ENCODE peak calls at places on chromosomes 11 and 22, in eight cellular contexts. L, W, S, Q, V, R, Y and X are unnamed samples. For H3K4me1, the result is how much of the 10 kb centered on the place peaks cover.

GRCh38 chr22:27306771-27307170 is 494.8 kb downstream of the MN1 start:
- DNase-seq in Q (no peak), S (no peak), V (no peak), Y (no peak), W (no peak), R (no peak), L (no peak), X (no peak)

GRCh38 chr22:26553056-26553752 is 36.7 kb downstream of the TPST2 start:
- DNase-seq in Q (peak), L (no peak), S (no peak), Y (no peak), V (no peak), R (no peak), W (no peak), X (peak)

GRCh38 chr11:69431893-69432738 is 49.3 kb upstream of the LINC01488 start:
- DNase-seq in Y (no peak), Q (no peak), V (no peak), W (no peak), S (no peak), R (no peak), L (no peak), X (peak)

GRCh38 chr11:113494021-113494420 is 18.8 kb upstream of the DRD2 start:
- DNase-seq in V (peak), L (no peak), R (no peak), S (no peak), Y (no peak), W (no peak), Q (no peak), X (no peak)

GRCh38 chr22:42646569-42647525 is 2.3 kb downstream of the CYB5R3 start:
- DNase-seq in Y (no peak), S (no peak), Q (no peak), W (no peak), R (peak), L (no peak), V (peak), X (no peak)

GRCh38 chr22:40364431-40364830 is 6.0 kb upstream of the SGSM3 start:
- DNase-seq in S (no peak), R (no peak), Q (no peak), W (no peak), V (no peak), L (no peak), Y (no peak), X (no peak)

GRCh38 chr11:66970808-66971442 is 4.2 kb upstream of the C11orf86 start:
- DNase-seq in L (no peak), V (no peak), Q (peak), W (no peak), Y (no peak), R (peak), S (no peak), X (peak)

GRCh38 chr11:72773696-72774095 is 20.2 kb downstream of the STARD10 start:
- DNase-seq in S (no peak), Q (no peak), R (no peak), V (no peak), W (no peak), Y (no peak), L (no peak), X (no peak)

GRCh38 chr11:1353383-1354124 is 36.2 kb upstream of the BRSK2 start:
- DNase-seq in S (no peak), Y (peak), W (no peak), V (no peak), Q (no peak), L (no peak), R (no peak), X (no peak)

GRCh38 chr22:37483594-37484114 is 2.5 kb downstream of the MFNG start:
- DNase-seq in R (no peak), S (no peak), Q (no peak), V (no peak), W (no peak), Y (no peak), L (no peak), X (no peak)

GRCh38 chr22:39277135-39277607 is 32.4 kb upstream of the PDGFB start:
- DNase-seq in W (no peak), L (no peak), V (no peak), S (no peak), Q (no peak), Y (no peak), R (no peak), X (peak)

GRCh38 chr22:50576070-50576469 is 2.2 kb downstream of the CPT1B start:
- DNase-seq in L (no peak), Y (no peak), Q (peak), V (no peak), S (peak), W (no peak), R (no peak), X (no peak)

GRCh38 chr11:32635819-32636218 is 52.2 kb downstream of the EIF3M start:
- DNase-seq in W (no peak), V (no peak), R (no peak), L (no peak), Y (no peak), S (no peak), Q (no peak), X (no peak)

GRCh38 chr22:48245119-48245485 is 1482.7 kb downstream of the TBC1D22A start:
- DNase-seq in Y (no peak), Q (no peak), S (no peak), R (no peak), L (no peak), W (no peak), V (no peak), X (no peak)

GRCh38 chr22:39434243-39434653 is 22.6 kb upstream of the MGAT3 start:
- DNase-seq in S (no peak), Y (no peak), Q (no peak), W (no peak), L (no peak), R (no peak), V (no peak), X (no peak)

GRCh38 chr11:125931681-125932080 is 14.2 kb upstream of the VSIG10L2 start:
- DNase-seq in S (no peak), V (no peak), L (no peak), R (no peak), Y (no peak), W (no peak), Q (no peak), X (no peak)

GRCh38 chr11:78542007-78542406 is 32.7 kb downstream of the NARS2 start:
- DNase-seq in S (no peak), W (no peak), Y (no peak), V (no peak), R (no peak), L (no peak), Q (no peak), X (no peak)

GRCh38 chr11:73204711-73205121 is 13.4 kb upstream of the P2RY2 start:
- DNase-seq in L (no peak), S (peak), W (peak), Q (no peak), R (no peak), V (no peak), Y (peak), X (no peak)

GRCh38 chr11:100874203-100874602 is 187.1 kb downstream of the ARHGAP42 start:
- DNase-seq in R (no peak), W (no peak), L (no peak), V (no peak), Q (no peak), Y (no peak), S (no peak), X (no peak)

GRCh38 chr11:16897460-16898061 is 116.7 kb downstream of the PLEKHA7 start:
- DNase-seq in R (no peak), V (no peak), S (peak), Q (no peak), Y (no peak), W (no peak), L (no peak), X (no peak)

GRCh38 chr22:35467788-35468187 is 67.8 kb downstream of the MCM5 start:
- DNase-seq in V (no peak), S (peak), R (peak), Y (peak), W (peak), L (no peak), Q (no peak), X (no peak)

GRCh38 chr11:123475478-123475877 is 45.4 kb downstream of the GRAMD1B start:
- DNase-seq in R (no peak), S (no peak), Q (peak), V (no peak), Y (no peak), W (no peak), L (no peak), X (no peak)

GRCh38 chr11:101436511-101437142 is 147.2 kb downstream of the TRPC6 start:
- DNase-seq in R (peak), W (no peak), V (no peak), Y (no peak), S (peak), Q (peak), L (no peak), X (no peak)

GRCh38 chr22:19105867-19106802 is 16.1 kb downstream of the DGCR2 start:
- DNase-seq in Y (peak), L (peak), S (peak), V (no peak), R (no peak), Q (peak), W (no peak), X (no peak)

GRCh38 chr22:25548866-25549464 is 15.5 kb upstream of the GRK3 start:
- DNase-seq in Y (no peak), Q (no peak), R (no peak), W (no peak), S (no peak), V (no peak), L (no peak), X (no peak)

GRCh38 chr22:25554321-25555088 is 10.0 kb upstream of the GRK3 start:
- DNase-seq in Y (no peak), L (no peak), W (no peak), V (no peak), S (no peak), R (no peak), Q (no peak), X (no peak)

GRCh38 chr22:25553131-25553530 is 11.3 kb upstream of the GRK3 start:
- DNase-seq in S (no peak), Q (no peak), Y (no peak), L (no peak), R (no peak), V (no peak), W (no peak), X (no peak)

GRCh38 chr22:25555506-25556060 is 8.9 kb upstream of the GRK3 start:
- DNase-seq in Q (no peak), L (no peak), W (no peak), S (no peak), Y (no peak), R (no peak), V (no peak), X (no peak)

GRCh38 chr22:25551396-25551795 is 13.1 kb upstream of the GRK3 start:
- DNase-seq in S (no peak), L (no peak), W (no peak), V (no peak), Y (no peak), Q (no peak), R (no peak), X (no peak)
- H3K4me1 ChIP-seq in S (under half), L (under half), W (under half), V (under half), Y (under half), Q (under half), R (under half), X (under half)

DNA sequence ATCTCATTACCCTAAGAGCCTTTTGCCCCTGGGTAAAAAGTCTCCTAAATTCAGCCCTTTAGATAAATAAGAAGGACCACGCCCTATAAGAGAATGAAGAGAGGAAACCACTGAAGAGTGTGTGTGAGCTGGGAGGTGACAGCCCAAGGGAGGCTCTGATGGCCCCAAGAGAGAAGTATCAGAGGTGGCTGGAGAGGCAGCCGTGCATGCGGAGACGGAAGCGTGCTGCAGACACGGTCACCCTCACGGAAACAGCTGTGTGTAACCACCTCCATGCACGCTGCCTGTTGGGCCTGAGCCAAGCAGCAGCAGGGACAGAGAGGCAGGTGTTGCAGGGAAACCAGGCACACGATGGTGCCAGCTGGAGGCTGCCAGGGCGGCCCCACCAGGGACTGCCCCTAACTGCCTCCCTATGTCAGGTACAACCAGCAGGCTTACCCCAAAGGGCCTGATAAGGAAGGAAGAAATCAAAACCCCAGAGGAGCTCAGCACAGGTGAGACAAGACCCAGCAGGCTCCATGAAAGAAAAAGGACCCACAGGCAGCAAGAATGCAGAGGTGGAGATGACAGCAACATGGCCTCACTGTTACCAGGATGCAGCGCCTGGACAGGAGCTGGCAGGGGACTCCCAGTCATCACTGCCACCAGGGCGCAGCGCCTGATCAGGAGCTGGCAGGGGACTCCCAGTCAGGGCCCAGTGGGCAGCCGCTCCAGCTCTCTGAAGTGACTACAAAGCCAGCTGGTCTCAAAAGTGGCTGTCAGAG is 7.8 kb downstream of the LARGE2 start:
- DNase-seq in Q (no peak), S (peak), Y (no peak), V (peak), R (no peak), W (no peak), L (peak), X (no peak)
- H3K27ac ChIP-seq in Q (no peak), S (no peak), Y (peak), V (no peak), R (no peak), W (peak), L (peak), X (no peak)

DNA sequence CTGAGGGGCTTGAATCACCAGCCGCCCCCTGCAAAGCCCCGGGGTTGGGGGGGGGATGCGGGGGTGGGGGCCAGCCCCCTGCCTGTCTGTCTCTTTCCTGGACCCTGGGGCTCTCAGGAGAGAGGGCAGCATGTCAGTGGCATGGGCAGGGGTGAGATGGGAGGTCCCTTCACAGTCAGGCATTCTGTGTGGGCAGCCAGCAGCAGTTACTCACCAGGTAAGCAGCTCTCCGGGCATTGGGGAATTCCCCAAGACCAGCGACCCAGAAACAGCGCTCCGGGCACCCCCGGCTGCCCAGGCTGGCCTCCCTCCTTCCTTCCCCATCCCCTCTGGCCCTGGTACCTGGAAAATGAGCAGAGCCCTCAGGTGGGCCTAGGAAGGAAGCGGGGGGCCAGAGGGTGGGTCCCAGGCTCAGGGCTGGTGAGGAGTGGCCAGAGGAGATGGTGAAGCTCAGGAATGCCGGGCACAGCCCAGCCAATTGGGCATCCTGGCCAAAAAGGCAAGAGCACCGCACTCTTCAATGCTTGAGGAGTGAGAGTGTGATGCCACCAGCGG is 4.2 kb upstream of the LIF start:
- DNase-seq in W (no peak), V (no peak), R (no peak), Q (peak), L (no peak), Y (no peak), S (no peak), X (peak)
- H3K4me1 ChIP-seq in W (under half), V (half or more), R (under half), Q (half or more), L (under half), Y (half or more), S (under half), X (half or more)

GRCh38 chr22:44668886-44669724 is 32.9 kb upstream of the PRR5 start:
- DNase-seq in V (no peak), L (no peak), Y (no peak), S (no peak), R (no peak), W (no peak), Q (no peak), X (no peak)
- H3K27ac ChIP-seq in V (peak), L (peak), Y (peak), S (no peak), R (no peak), W (peak), Q (peak), X (no peak)